ENCODE peak calls at places on chromosomes 4 and X, in nine cellular contexts. K, B, S, W, O, V, H, C and U are unnamed samples.

GRCh38 chr4:26787461-26788340 is 72.9 kb upstream of the STIM2 start:
- DNase-seq in K (peak; percentile 28), B (peak; percentile 83), S (peak; percentile 60), W (no peak), O (peak; percentile 53), V (no peak), H (peak; percentile 64), C (peak; percentile 76), U (peak; percentile 30)

GRCh38 chr4:128623508-128624215 is 185.8 kb upstream of the JADE1 start:
- DNase-seq in K (no peak), B (no peak), S (no peak), W (no peak), O (no peak), V (no peak), H (no peak), C (no peak), U (no peak)

GRCh38 chr4:10524196-10524833 is 67.1 kb upstream of the ZNF518B start:
- DNase-seq in K (no peak), B (no peak), S (no peak), W (no peak), O (no peak), V (no peak), H (no peak), C (no peak), U (no peak)

GRCh38 chr4:3318561-3319021 is 25.8 kb downstream of the RGS12 start:
- DNase-seq in K (no peak), B (no peak), S (peak; percentile 67), W (no peak), O (no peak), V (peak; percentile 56), H (no peak), C (no peak), U (no peak)

GRCh38 chr4:100075056-100075455 is 115.2 kb downstream of the DDIT4L start:
- DNase-seq in K (no peak), B (no peak), S (no peak), W (no peak), O (no peak), V (no peak), H (no peak), C (no peak), U (no peak)

GRCh38 chr4:187309456-187309855 is 585.8 kb upstream of the FAT1 start:
- DNase-seq in K (no peak), B (no peak), S (no peak), W (no peak), O (no peak), V (no peak), H (no peak), C (no peak), U (no peak)

GRCh38 chrX:2608638-2609430 is 82.3 kb upstream of the CD99 start:
- DNase-seq in K (peak; percentile 81), B (peak; percentile 89), S (peak; percentile 88), W (peak; percentile 63), O (peak; percentile 89), V (peak; percentile 91), H (peak; percentile 94), C (peak; percentile 99), U (peak; percentile 89)

GRCh38 chr4:81922271-81922775 is 450.6 kb upstream of the RASGEF1B start:
- DNase-seq in K (no peak), B (no peak), S (no peak), W (no peak), O (no peak), V (no peak), H (no peak), C (no peak), U (no peak)

GRCh38 chrX:6695717-6696116 is 160.8 kb upstream of the VCX3A start:
- DNase-seq in K (no peak), B (no peak), S (no peak), W (no peak), O (no peak), V (no peak), H (no peak), C (no peak), U (no peak)

GRCh38 chrX:6021316-6022091 is 207.2 kb downstream of the NLGN4X start:
- DNase-seq in K (peak; percentile 21), B (no peak), S (peak; percentile 57), W (peak; percentile 13), O (no peak), V (no peak), H (peak; percentile 52), C (no peak), U (peak; percentile 40)

GRCh38 chrX:69556094-69557011 is 52.2 kb downstream of the NALF2 start:
- DNase-seq in K (no peak), B (no peak), S (no peak), W (no peak), O (no peak), V (no peak), H (peak; percentile 83), C (no peak), U (no peak)

GRCh38 chr4:38190717-38191178 is 230.6 kb downstream of the PTTG2 start:
- DNase-seq in K (no peak), B (no peak), S (peak; percentile 10), W (no peak), O (peak; percentile 67), V (no peak), H (no peak), C (no peak), U (no peak)

GRCh38 chrX:70508296-70508911 is 63.8 kb downstream of the DLG3 start:
- DNase-seq in K (no peak), B (no peak), S (peak; percentile 5), W (no peak), O (no peak), V (no peak), H (no peak), C (no peak), U (no peak)

GRCh38 chr4:169229571-169230028 is 41.2 kb downstream of the SH3RF1 start:
- DNase-seq in K (no peak), B (no peak), S (no peak), W (no peak), O (no peak), V (no peak), H (peak; percentile 44), C (no peak), U (no peak)

GRCh38 chr4:11470709-11471441 is 42.2 kb upstream of the HS3ST1 start:
- DNase-seq in K (peak; percentile 11), B (no peak), S (no peak), W (no peak), O (no peak), V (no peak), H (no peak), C (no peak), U (no peak)

GRCh38 chr4:94523617-94524016 is 71.9 kb downstream of the PDLIM5 start:
- DNase-seq in K (no peak), B (no peak), S (no peak), W (no peak), O (no peak), V (no peak), H (no peak), C (no peak), U (no peak)

GRCh38 chr4:105936901-105937300 is 41.6 kb downstream of the NPNT start:
- DNase-seq in K (no peak), B (no peak), S (no peak), W (no peak), O (no peak), V (no peak), H (no peak), C (no peak), U (no peak)

GRCh38 chr4:139691-140090 is 15.4 kb downstream of the ZNF718 start:
- DNase-seq in K (no peak), B (no peak), S (no peak), W (no peak), O (no peak), V (no peak), H (no peak), C (no peak), U (no peak)

DNA sequence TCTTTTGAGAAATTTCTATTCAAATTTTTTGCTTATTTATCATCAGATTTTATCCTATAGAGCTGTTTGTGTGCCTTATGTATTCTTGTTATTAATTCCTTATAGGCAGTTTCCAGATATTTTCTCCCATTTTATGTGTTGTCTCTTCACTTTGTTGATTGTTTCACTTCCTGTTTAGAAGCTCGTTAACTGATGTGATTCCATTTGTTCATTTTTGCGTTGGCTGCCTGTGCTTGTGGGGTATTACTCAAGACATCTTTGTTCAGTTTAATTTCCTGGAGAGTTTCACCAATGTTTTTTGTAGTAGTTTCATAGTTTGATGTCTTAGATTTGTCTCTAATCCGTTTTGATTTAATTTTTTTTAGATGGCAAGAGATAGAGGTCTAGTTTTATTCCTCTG is 14.6 kb downstream of the ZNF718 start:
- DNase-seq in K (no peak), B (no peak), S (no peak), W (no peak), O (no peak), V (no peak), H (no peak), C (no peak), U (no peak)
- H3K9me3 ChIP-seq in K (no peaks in the 10 kb centered on the region), B (peaks cover 49% of the 10 kb centered on the region), S (peaks cover 20% of the 10 kb centered on the region), W (no peaks in the 10 kb centered on the region), O (no peaks in the 10 kb centered on the region), V (peaks cover 37% of the 10 kb centered on the region), H (peaks cover 93% of the 10 kb centered on the region), C (peaks cover 96% of the 10 kb centered on the region), U (peaks cover 5% of the 10 kb centered on the region)

GRCh38 chr4:177509346-177509745 is 67.1 kb upstream of the AGA start:
- DNase-seq in K (no peak), B (no peak), S (no peak), W (no peak), O (no peak), V (no peak), H (no peak), C (no peak), U (no peak)
- H3K4me3 ChIP-seq in K (no peak overlapping the region), B (no peak overlapping the region), S (no peak overlapping the region), W (no peak overlapping the region), O (no peak overlapping the region), V (no peak overlapping the region), H (no peak overlapping the region), C (no peak overlapping the region), U (no peak overlapping the region)

GRCh38 chrX:108396986-108397385 is 41.2 kb downstream of the COL4A6 start:
- DNase-seq in K (no peak), B (no peak), S (no peak), W (no peak), O (no peak), V (no peak), H (no peak), C (no peak), U (no peak)

GRCh38 chrX:108396188-108396885 is 41.9 kb downstream of the COL4A6 start:
- DNase-seq in K (no peak), B (no peak), S (no peak), W (no peak), O (no peak), V (no peak), H (peak; percentile 16), C (no peak), U (no peak)

GRCh38 chrX:108397627-108398392 is 40.4 kb downstream of the COL4A6 start:
- DNase-seq in K (no peak), B (no peak), S (no peak), W (no peak), O (no peak), V (no peak), H (no peak), C (no peak), U (no peak)

GRCh38 chrX:108399427-108400165 is 38.6 kb downstream of the COL4A6 start:
- DNase-seq in K (no peak), B (no peak), S (no peak), W (no peak), O (no peak), V (no peak), H (no peak), C (no peak), U (no peak)
- H3K4me1 ChIP-seq in K (no peaks in the 10 kb centered on the region), B (peaks cover 67% of the 10 kb centered on the region), S (peaks cover 13% of the 10 kb centered on the region), W (no peaks in the 10 kb centered on the region), O (no peaks in the 10 kb centered on the region), V (no peaks in the 10 kb centered on the region), H (no peaks in the 10 kb centered on the region), C (no peaks in the 10 kb centered on the region), U (no peaks in the 10 kb centered on the region)

GRCh38 chrX:74262472-74263209 is 41.3 kb upstream of the ZCCHC13 start:
- DNase-seq in K (no peak), B (no peak), S (peak; percentile 21), W (no peak), O (no peak), V (no peak), H (no peak), C (no peak), U (no peak)

GRCh38 chrX:74259879-74260491 is 44.0 kb upstream of the ZCCHC13 start:
- DNase-seq in K (no peak), B (no peak), S (no peak), W (no peak), O (no peak), V (no peak), H (no peak), C (no peak), U (no peak)
- H3K9me3 ChIP-seq in K (no peaks in the 10 kb centered on the region), B (no peaks in the 10 kb centered on the region), S (peaks cover 16% of the 10 kb centered on the region), W (no peaks in the 10 kb centered on the region), O (no peaks in the 10 kb centered on the region), V (no peaks in the 10 kb centered on the region), H (no peaks in the 10 kb centered on the region), C (no peaks in the 10 kb centered on the region), U (no peaks in the 10 kb centered on the region)